ENCODE peak calls at places on chromosome 7, in nine cellular contexts. H, X, R, A, Z, O, G, K and E are unnamed samples.

GRCh38 chr7:158976468-158976848 is 120.1 kb downstream of the DYNC2I1 start:
- DNase-seq in A (no peak), H (no peak), R (no peak), X (no peak), O (no peak), Z (no peak), K (no peak), G (peak), E (no peak)

GRCh38 chr7:112192236-112193154 is 13.7 kb downstream of the DOCK4 start:
- DNase-seq in H (no peak), K (no peak), R (no peak), A (no peak), O (no peak), G (no peak), X (no peak), Z (peak), E (no peak)

GRCh38 chr7:149716007-149716931 is 57.1 kb downstream of the ZNF467 start:
- DNase-seq in O (no peak), X (peak), H (no peak), A (no peak), G (no peak), Z (no peak), R (no peak), K (no peak), E (no peak)

GRCh38 chr7:133556070-133556469 is 303.2 kb downstream of the EXOC4 start:
- DNase-seq in Z (no peak), R (no peak), H (no peak), G (no peak), O (no peak), X (no peak), A (no peak), K (no peak), E (no peak)

GRCh38 chr7:87129332-87129731 is 22.9 kb upstream of the DMTF1 start:
- DNase-seq in G (peak), Z (no peak), X (no peak), K (no peak), O (no peak), A (no peak), R (no peak), H (no peak), E (no peak)

GRCh38 chr7:78379148-78379547 is 580.6 kb downstream of the PHTF2 start:
- DNase-seq in O (no peak), R (no peak), H (no peak), K (no peak), X (no peak), G (no peak), A (no peak), Z (no peak), E (no peak)

GRCh38 chr7:22350466-22351328 is 6.3 kb downstream of the RAPGEF5 start:
- DNase-seq in H (no peak), G (no peak), R (no peak), K (no peak), Z (no peak), O (no peak), X (no peak), A (no peak), E (no peak)

GRCh38 chr7:137953692-137954470 is 48.0 kb downstream of the CREB3L2 start:
- DNase-seq in G (peak), H (no peak), K (no peak), A (no peak), Z (no peak), O (no peak), X (no peak), R (no peak), E (no peak)

DNA sequence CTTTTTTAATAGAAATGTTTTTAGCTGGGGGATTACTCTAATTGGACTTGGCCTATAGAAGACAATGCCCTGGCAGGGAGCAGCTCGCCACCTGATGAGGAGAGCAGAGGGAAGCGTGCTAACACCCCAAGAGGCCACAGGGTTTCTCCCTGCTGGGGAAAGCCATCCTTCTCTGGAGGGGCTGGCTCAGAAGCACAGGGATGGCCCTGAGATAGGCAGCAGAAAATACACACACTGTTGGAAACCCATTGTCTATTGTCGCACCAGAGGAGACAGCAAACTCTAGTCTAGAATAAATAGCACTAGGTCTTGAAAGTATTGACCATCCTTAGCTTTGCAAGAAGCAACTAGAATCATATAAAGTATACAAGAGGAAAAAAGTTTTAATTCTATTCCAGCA is 5.4 kb downstream of the COBL start:
- DNase-seq in G (peak), Z (no peak), H (no peak), A (no peak), R (no peak), O (no peak), K (no peak), X (no peak), E (no peak)
- TF ChIP-seq CTCF in G (no peak), Z (no peak), H (no peak), A (no peak), R (no peak), O (no peak), K (no peak), X (no peak), E (no peak)

DNA sequence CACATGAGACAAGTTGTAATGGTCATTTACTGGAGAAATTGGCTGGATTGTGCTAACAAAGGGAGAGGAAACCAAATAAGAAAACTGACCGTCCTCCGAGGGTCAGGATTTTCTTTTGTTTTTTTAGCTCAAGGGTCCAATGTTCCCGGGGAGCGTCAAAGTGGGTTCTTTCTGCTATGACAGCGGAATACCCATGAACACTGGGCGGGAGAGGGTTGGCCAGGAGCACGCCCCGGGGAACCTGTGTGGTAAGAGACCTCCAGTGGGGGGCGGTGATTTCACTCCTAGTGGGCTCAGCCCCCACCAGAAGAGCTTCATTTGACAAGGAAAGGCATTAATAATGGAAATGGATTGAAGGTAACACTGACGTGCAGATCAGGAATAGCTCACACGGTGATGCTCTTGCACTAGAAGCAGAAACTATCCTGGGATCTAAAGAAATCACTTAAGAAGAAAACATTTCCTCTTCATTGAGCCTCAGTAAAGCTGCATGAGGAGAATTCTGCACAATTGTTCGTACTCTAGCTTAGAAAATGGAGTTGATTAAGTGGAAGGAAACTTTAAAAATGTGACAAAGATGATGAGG is 627.0 kb downstream of the SUGCT start:
- DNase-seq in Z (no peak), R (peak), A (no peak), X (no peak), H (no peak), O (no peak), K (no peak), G (no peak), E (no peak)
- TF ChIP-seq CTCF in Z (peak), R (no peak), A (no peak), X (no peak), H (no peak), O (no peak), K (peak), G (peak), E (no peak)

DNA sequence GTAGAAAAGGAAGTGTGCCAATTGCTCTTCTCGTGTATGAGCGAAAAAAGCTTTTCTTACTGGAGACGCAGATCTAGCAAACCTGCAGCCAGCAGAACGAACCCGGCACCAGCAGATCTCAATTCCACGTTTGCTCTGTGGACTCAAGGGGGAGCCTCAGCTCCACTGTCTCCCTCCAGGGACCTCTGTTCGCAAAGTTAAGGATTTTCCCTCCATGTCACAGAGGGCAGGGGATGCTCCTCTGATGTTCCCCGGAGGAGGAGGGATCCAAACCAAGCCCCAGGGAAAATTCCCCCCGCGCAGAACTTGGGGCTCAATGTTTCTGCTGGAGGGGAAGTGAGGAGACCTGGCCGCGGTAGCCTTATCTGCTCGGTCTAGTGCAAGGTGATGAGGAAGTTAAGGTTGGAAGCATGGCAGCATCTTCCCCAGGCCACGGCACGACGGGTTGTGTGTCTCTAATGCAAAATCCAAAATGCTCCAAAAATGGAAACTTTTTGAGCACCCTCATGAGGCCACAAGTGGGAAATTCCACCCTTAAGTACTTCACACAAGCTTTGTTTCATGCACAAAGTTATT is 9.0 kb downstream of the IQCE start:
- DNase-seq in O (no peak), G (peak), Z (no peak), H (no peak), R (peak), A (peak), K (no peak), X (no peak), E (no peak)
- TF ChIP-seq CTCF in O (peak), G (peak), Z (peak), H (peak), R (no peak), A (no peak), K (peak), X (no peak), E (peak)

DNA sequence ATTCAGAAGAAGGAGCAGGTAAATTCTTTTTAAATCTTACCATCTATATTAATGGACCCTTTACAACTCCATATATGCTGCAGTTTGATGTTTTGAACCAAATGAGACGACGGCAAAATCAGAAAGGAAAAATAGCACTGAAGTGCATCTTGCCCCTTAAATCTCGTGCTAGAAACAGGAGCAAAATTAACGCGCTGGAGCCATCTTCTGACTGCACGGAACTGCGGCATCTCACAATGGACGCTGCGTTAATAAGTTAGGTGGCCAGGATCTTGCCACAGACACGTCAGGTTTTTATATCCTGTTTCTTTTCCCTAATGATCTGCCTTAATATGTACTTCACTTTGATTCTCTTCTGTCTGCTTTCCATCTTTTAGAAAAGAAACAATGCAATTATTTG is 354.5 kb downstream of the TFEC start:
- DNase-seq in O (no peak), R (no peak), K (no peak), Z (peak), X (no peak), H (no peak), A (no peak), G (peak), E (no peak)
- TF ChIP-seq CTCF in O (no peak), R (no peak), K (peak), Z (no peak), X (no peak), H (peak), A (no peak), G (peak), E (peak)

GRCh38 chr7:64625114-64626082 is 40.5 kb upstream of the ZNF107 start:
- DNase-seq in A (no peak), X (no peak), R (no peak), Z (no peak), O (no peak), G (no peak), H (no peak), K (no peak), E (no peak)
- TF ChIP-seq CTCF in A (peak), X (peak), R (peak), Z (peak), O (peak), G (peak), H (peak), K (peak), E (peak)